ENCODE peak calls at places on chromosomes 4 and X, in four cellular contexts. X is H1, S is GM12878, P is SK-N-SH. Q is an unnamed sample.
A peak's percentile ranks its signal among the peaks of the same experiment; 100 is the strongest.

GRCh38 chr4:7540216-7540615 is 105.5 kb upstream of the PSAPL1 start:
- DNase-seq in X (no peak), P (peak; percentile 42), S (no peak), Q (no peak)

GRCh38 chr4:85968945-85969830 is 390.7 kb downstream of the MAPK10 start:
- DNase-seq in P (peak; percentile 31), X (no peak), S (no peak), Q (peak; percentile 10)

GRCh38 chr4:184745747-184746531 is 12.0 kb upstream of the CENPU start:
- DNase-seq in S (no peak), X (peak; percentile 76), P (peak; percentile 84), Q (peak; percentile 78)

GRCh38 chrX:99800016-99800415 is 610.1 kb downstream of the PCDH19 start:
- DNase-seq in P (no peak), S (no peak), X (no peak), Q (no peak)

GRCh38 chr4:152023674-152024073 is 262.9 kb upstream of the GATB start:
- DNase-seq in P (no peak), X (no peak), S (no peak), Q (no peak)

GRCh38 chr4:115353370-115353769 is 239.9 kb upstream of the NDST4 start:
- DNase-seq in X (no peak), S (no peak), P (no peak), Q (no peak)

GRCh38 chr4:150886597-150886996 is 128.5 kb downstream of the LRBA start:
- DNase-seq in S (no peak), X (no peak), P (no peak), Q (no peak)

GRCh38 chr4:3666263-3666662 is 99.9 kb upstream of the ADRA2C start:
- DNase-seq in P (no peak), S (no peak), X (no peak), Q (no peak)

GRCh38 chr4:134634301-134634700 is 432.7 kb upstream of the PABPC4L start:
- DNase-seq in X (no peak), S (no peak), P (no peak), Q (no peak)

GRCh38 chr4:88697588-88698329 is at the start of gene NAP1L5:
- DNase-seq in X (peak; percentile 65), P (peak; percentile 76), S (peak; percentile 7), Q (peak; percentile 74)

GRCh38 chrX:64195862-64196261 is 9.6 kb downstream of the AMER1 start:
- DNase-seq in P (no peak), X (no peak), S (no peak), Q (no peak)

GRCh38 chrX:110944323-110944761 is 148.7 kb upstream of the CHRDL1 start:
- DNase-seq in X (peak; percentile 48), S (no peak), P (peak; percentile 76), Q (no peak)

GRCh38 chr4:132437117-132437516 is 712.0 kb upstream of the PCDH10 start:
- DNase-seq in P (no peak), S (no peak), X (no peak), Q (no peak)

GRCh38 chrX:80766916-80767315 is 42.8 kb downstream of the BRWD3 start:
- DNase-seq in S (no peak), P (no peak), X (no peak), Q (no peak)

GRCh38 chr4:52577285-52577968 is 81.7 kb downstream of the USP46 start:
- DNase-seq in P (no peak), X (no peak), S (no peak), Q (no peak)

GRCh38 chrX:16212436-16212835 is 45.2 kb downstream of the MAGEB17 start:
- DNase-seq in P (peak; percentile 4), X (no peak), S (no peak), Q (no peak)

GRCh38 chrX:2696698-2697215 is 5.7 kb downstream of the CD99 start:
- DNase-seq in P (no peak), X (no peak), S (peak; percentile 92), Q (no peak)

GRCh38 chr4:98623126-98623802 is 35.1 kb downstream of the TSPAN5 start:
- DNase-seq in X (no peak), P (no peak), S (no peak), Q (no peak)

GRCh38 chr4:71266090-71266794 is 72.6 kb upstream of the SLC4A4 start:
- DNase-seq in P (no peak), X (no peak), S (peak; percentile 21), Q (no peak)

GRCh38 chr4:55931833-55932232 is 16.9 kb upstream of the CEP135 start:
- DNase-seq in X (no peak), S (no peak), P (no peak), Q (no peak)

GRCh38 chrX:18424482-18425198 is 768 bp upstream of the CDKL5 start:
- DNase-seq in X (no peak), S (no peak), P (peak; percentile 57), Q (peak; percentile 5)

GRCh38 chr4:182770969-182771330 is 146.2 kb downstream of the DCTD start:
- DNase-seq in X (no peak), P (no peak), S (no peak), Q (no peak)
- TF ChIP-seq CHD2 in X (no peak), P (no peak), S (no peak), Q (no peak)

DNA sequence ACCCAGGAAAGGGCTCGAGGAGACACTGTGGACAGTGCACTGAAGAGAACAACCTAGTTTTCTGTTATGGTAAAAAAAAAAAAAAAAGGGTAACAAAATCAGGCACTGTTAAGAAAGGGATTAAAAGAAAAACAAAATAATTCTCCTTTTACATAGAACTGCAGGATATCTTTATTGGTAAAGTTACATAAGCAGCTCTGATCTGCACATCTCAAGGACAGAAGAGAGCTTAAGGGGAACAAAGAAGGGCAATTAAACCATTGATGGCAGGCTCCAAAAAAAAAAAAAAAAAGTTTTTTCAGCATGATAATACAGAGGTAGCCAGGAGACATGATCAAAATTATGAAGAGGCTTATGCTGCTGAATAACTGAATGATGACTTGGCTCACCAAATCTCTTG is 85.0 kb downstream of the HDAC8 start:
- DNase-seq in S (no peak), X (no peak), P (no peak), Q (no peak)
- TF ChIP-seq NRF1 in S (no peak), X (no peak), P (no peak), Q (no peak)

GRCh38 chr4:48683784-48684666 is 96.1 kb downstream of the FRYL start:
- DNase-seq in S (no peak), P (no peak), X (no peak), Q (peak; percentile 86)
- TF ChIP-seq CHD2 in S (no peak), P (no peak), X (no peak), Q (no peak)

GRCh38 chrX:65587616-65588526 is 53.3 kb upstream of the LAS1L start:
- DNase-seq in X (no peak), P (no peak), S (no peak), Q (peak; percentile 81)
- TF ChIP-seq NRF1 in X (no peak), P (no peak), S (no peak), Q (no peak)

GRCh38 chr4:26235500-26235899 is 85.3 kb upstream of the RBPJ start:
- DNase-seq in X (no peak), P (no peak), S (no peak), Q (no peak)
- TF ChIP-seq CHD2 in X (no peak), P (no peak), S (no peak), Q (no peak)

GRCh38 chr4:44425614-44426208 is 22.9 kb downstream of the KCTD8 start:
- DNase-seq in X (no peak), P (peak; percentile 2), S (no peak), Q (no peak)
- TF ChIP-seq NRF1 in X (no peak), P (no peak), S (no peak), Q (no peak)

DNA sequence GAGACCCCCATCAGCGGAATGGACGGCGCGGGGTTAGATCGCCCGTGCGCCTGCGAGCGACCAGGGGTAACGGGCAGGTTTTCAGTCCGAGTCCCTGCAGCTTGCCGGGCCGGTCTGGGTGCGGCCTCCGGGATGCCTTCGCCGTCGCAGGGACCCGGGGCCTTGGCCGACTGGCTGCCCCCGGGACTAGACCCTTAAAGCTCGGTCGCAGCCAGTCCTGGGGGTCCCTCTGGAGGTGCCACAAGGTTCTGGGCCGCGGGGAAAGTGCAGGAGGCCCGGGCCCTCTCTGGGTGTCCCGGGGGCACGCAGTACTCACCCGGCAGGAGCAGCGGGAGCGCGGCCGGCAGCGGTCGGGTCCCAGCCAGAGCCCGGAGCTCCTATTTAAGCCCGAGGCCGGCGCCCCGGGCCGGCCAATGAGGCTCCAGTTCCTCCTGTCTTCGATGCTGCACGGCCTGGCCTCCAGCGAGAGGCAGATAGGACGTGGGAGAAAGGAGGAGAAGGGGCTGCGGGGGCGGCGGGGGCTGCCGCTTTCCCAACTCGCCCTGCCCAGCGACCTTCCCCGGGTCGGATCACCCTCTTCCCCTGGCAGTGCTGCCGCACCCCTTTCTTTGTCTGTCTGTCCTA is at the start of gene SPON2:
- DNase-seq in P (peak; percentile 65), S (no peak), X (peak; percentile 73), Q (no peak)
- TF ChIP-seq CHD2 in P (no peak), S (no peak), X (no peak), Q (no peak)

GRCh38 chr4:174847801-174848427 is 18.9 kb upstream of the GLRA3 start:
- DNase-seq in P (no peak), S (no peak), X (no peak), Q (no peak)
- TF ChIP-seq NRF1 in P (no peak), S (no peak), X (no peak), Q (no peak)

Q was measured in K562.